ENCODE peak calls at places on chromosomes 13 and 19, in four cellular contexts. One of them, this sample, is unnamed.
A peak's percentile ranks its signal among the peaks of the same experiment; 100 is the strongest.

GRCh38 chr13:103839460-103839859 is 773.2 kb upstream of the SLC10A2 start:
- DNase-seq in HAP-1: no peak
- DNase-seq in vagina: no peak
- DNase-seq in BJ: no peak
- DNase-seq in this sample: no peak

GRCh38 chr19:46659151-46660007 is 1.6 kb downstream of the DACT3 start:
- DNase-seq in HAP-1: peak; percentile 16
- DNase-seq in vagina: no peak
- DNase-seq in BJ: no peak
- DNase-seq in this sample: no peak

GRCh38 chr13:94325660-94326059 is 153.8 kb downstream of the DCT start:
- DNase-seq in HAP-1: no peak
- DNase-seq in vagina: no peak
- DNase-seq in BJ: no peak
- DNase-seq in this sample: no peak

GRCh38 chr13:112637017-112637801 is 49.3 kb upstream of the TUBGCP3 start:
- DNase-seq in HAP-1: no peak
- DNase-seq in vagina: peak; percentile 81
- DNase-seq in BJ: no peak
- DNase-seq in this sample: no peak

GRCh38 chr13:78121459-78122348 is 203.1 kb upstream of the EDNRB start:
- DNase-seq in HAP-1: peak; percentile 36
- DNase-seq in vagina: no peak
- DNase-seq in BJ: no peak
- DNase-seq in this sample: peak; percentile 6

GRCh38 chr13:106865706-106866288 is 297.9 kb upstream of the ARGLU1 start:
- DNase-seq in HAP-1: no peak
- DNase-seq in vagina: no peak
- DNase-seq in BJ: no peak
- DNase-seq in this sample: no peak

GRCh38 chr19:34490141-34490766 is 8.7 kb downstream of the WTIP start:
- DNase-seq in HAP-1: no peak
- DNase-seq in vagina: no peak
- DNase-seq in BJ: no peak
- DNase-seq in this sample: no peak

GRCh38 chr13:101398920-101399319 is 17.4 kb downstream of the NALCN start:
- DNase-seq in HAP-1: no peak
- DNase-seq in vagina: no peak
- DNase-seq in BJ: no peak
- DNase-seq in this sample: no peak

GRCh38 chr19:47490031-47490430 is 6.0 kb upstream of the KPTN start:
- DNase-seq in HAP-1: no peak
- DNase-seq in vagina: no peak
- DNase-seq in BJ: no peak
- DNase-seq in this sample: no peak

GRCh38 chr13:100515410-100515800 is 73.2 kb downstream of the GGACT start:
- DNase-seq in HAP-1: no peak
- DNase-seq in vagina: no peak
- DNase-seq in BJ: no peak
- DNase-seq in this sample: no peak

GRCh38 chr19:7349231-7349591 is 474 bp downstream of the ARHGEF18 start:
- DNase-seq in HAP-1: no peak
- DNase-seq in vagina: no peak
- DNase-seq in BJ: no peak
- DNase-seq in this sample: no peak

GRCh38 chr19:497861-498590 is 1.7 kb downstream of the MADCAM1 start:
- DNase-seq in HAP-1: no peak
- DNase-seq in vagina: no peak
- DNase-seq in BJ: no peak
- DNase-seq in this sample: no peak

GRCh38 chr13:114089751-114090400 is 42.5 kb downstream of the RASA3 start:
- DNase-seq in HAP-1: no peak
- DNase-seq in vagina: no peak
- DNase-seq in BJ: no peak
- DNase-seq in this sample: no peak

GRCh38 chr13:74452176-74452575 is 318.0 kb upstream of the KLF12 start:
- DNase-seq in HAP-1: no peak
- DNase-seq in vagina: no peak
- DNase-seq in BJ: no peak
- DNase-seq in this sample: no peak

GRCh38 chr19:56508282-56508778 is 675 bp downstream of the ZNF471 start:
- DNase-seq in HAP-1: no peak
- DNase-seq in vagina: no peak
- DNase-seq in BJ: peak; percentile 4
- DNase-seq in this sample: no peak

GRCh38 chr19:49643466-49643865 is 1.5 kb downstream of the SCAF1 start:
- DNase-seq in HAP-1: no peak
- DNase-seq in vagina: no peak
- DNase-seq in BJ: no peak
- DNase-seq in this sample: no peak

GRCh38 chr19:41702208-41702651 is 6.2 kb upstream of the CEACAM5 start:
- DNase-seq in HAP-1: no peak
- DNase-seq in vagina: peak; percentile 19
- DNase-seq in BJ: peak; percentile 3
- DNase-seq in this sample: no peak

GRCh38 chr19:8240274-8241229 is 31.4 kb downstream of the CERS4 start:
- DNase-seq in HAP-1: peak; percentile 38
- DNase-seq in vagina: no peak
- DNase-seq in BJ: peak; percentile 47
- DNase-seq in this sample: peak; percentile 96

GRCh38 chr13:75739244-75739868 is 103.2 kb downstream of the LMO7 start:
- DNase-seq in HAP-1: no peak
- DNase-seq in vagina: no peak
- DNase-seq in BJ: no peak
- DNase-seq in this sample: no peak

GRCh38 chr13:113548171-113548641 is 36.3 kb upstream of the TFDP1 start:
- DNase-seq in HAP-1: no peak
- DNase-seq in vagina: peak; percentile 72
- DNase-seq in BJ: no peak
- DNase-seq in this sample: no peak

GRCh38 chr19:18001837-18002345 is 6.1 kb upstream of the ARRDC2 start:
- DNase-seq in HAP-1: no peak
- DNase-seq in vagina: no peak
- DNase-seq in BJ: no peak
- DNase-seq in this sample: no peak

GRCh38 chr19:8512115-8512967 is 1.6 kb downstream of the ZNF414 start:
- DNase-seq in HAP-1: peak; percentile 21
- DNase-seq in vagina: no peak
- DNase-seq in BJ: no peak
- DNase-seq in this sample: no peak

GRCh38 chr13:48560657-48561337 is 27.9 kb upstream of the RCBTB2 start:
- DNase-seq in HAP-1: no peak
- DNase-seq in vagina: no peak
- DNase-seq in BJ: no peak
- DNase-seq in this sample: no peak

GRCh38 chr13:48563611-48564010 is 30.7 kb upstream of the RCBTB2 start:
- DNase-seq in HAP-1: no peak
- DNase-seq in vagina: no peak
- DNase-seq in BJ: no peak
- DNase-seq in this sample: no peak

GRCh38 chr13:48561461-48562224 is 28.8 kb upstream of the RCBTB2 start:
- DNase-seq in HAP-1: no peak
- DNase-seq in vagina: no peak
- DNase-seq in BJ: no peak
- DNase-seq in this sample: no peak

GRCh38 chr13:48564046-48564445 is 31.2 kb upstream of the RCBTB2 start:
- DNase-seq in HAP-1: no peak
- DNase-seq in vagina: no peak
- DNase-seq in BJ: no peak
- DNase-seq in this sample: no peak

GRCh38 chr13:48562296-48563066 is 29.6 kb upstream of the RCBTB2 start:
- DNase-seq in HAP-1: no peak
- DNase-seq in vagina: no peak
- DNase-seq in BJ: no peak
- DNase-seq in this sample: no peak
- H3K4me3 ChIP-seq in HAP-1: no peak overlapping the region
- H3K4me3 ChIP-seq in vagina: no peak overlapping the region
- H3K4me3 ChIP-seq in BJ: no peak overlapping the region
- H3K4me3 ChIP-seq in this sample: no peak overlapping the region

GRCh38 chr19:38617283-38617763 is 430 bp downstream of the MAP4K1 start:
- DNase-seq in HAP-1: no peak
- DNase-seq in vagina: no peak
- DNase-seq in BJ: no peak
- DNase-seq in this sample: no peak
- H3K4me3 ChIP-seq in HAP-1: no peak overlapping the region
- H3K4me3 ChIP-seq in vagina: peak overlapping the region; percentile 82
- H3K4me3 ChIP-seq in BJ: no peak overlapping the region
- H3K4me3 ChIP-seq in this sample: no peak overlapping the region

DNA sequence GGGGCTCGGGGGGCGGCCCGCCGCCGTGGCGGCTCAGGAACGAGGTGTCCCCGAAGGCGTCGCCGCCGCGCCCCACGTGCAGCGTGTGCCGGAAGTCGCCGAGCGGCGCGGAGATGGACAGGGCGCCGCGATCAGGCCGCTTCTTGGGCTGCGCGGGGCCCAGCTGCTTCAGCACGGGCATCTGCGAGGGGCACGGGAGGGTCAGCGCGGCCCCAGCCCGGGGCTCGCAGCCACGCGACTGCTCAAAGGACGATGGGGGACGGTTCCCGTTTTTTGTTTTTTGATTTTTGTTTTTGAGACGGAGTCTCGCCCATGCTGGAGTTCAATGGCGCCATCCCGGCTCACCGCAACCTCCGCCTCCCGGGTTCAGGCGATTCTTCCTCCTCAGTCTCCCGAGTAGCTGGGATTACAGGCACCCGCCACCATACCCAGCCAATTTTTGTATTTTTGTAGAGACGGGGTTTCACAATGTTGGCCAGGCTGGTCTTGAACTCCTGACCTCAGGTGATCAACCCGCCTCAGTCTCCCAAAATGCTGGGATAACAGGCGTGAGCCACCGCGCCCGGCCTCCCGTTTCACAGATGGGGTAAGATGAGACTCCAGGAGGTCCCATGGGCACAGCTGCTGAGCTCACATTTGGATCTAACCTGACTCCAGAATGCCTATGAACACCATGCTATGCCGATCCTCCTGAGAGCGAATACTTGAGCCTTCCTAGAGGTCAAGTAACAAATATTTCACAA is 2.0 kb upstream of the LENG9 start:
- DNase-seq in HAP-1: no peak
- DNase-seq in vagina: no peak
- DNase-seq in BJ: no peak
- DNase-seq in this sample: no peak
- H3K4me3 ChIP-seq in HAP-1: no peak overlapping the region
- H3K4me3 ChIP-seq in vagina: peak overlapping the region; percentile 64
- H3K4me3 ChIP-seq in BJ: no peak overlapping the region
- H3K4me3 ChIP-seq in this sample: no peak overlapping the region

GRCh38 chr19:54502518-54503048 is at the start of gene LAIR2:
- DNase-seq in HAP-1: no peak
- DNase-seq in vagina: no peak
- DNase-seq in BJ: no peak
- DNase-seq in this sample: no peak
- H3K4me3 ChIP-seq in HAP-1: no peak within 1 kb of the TSS
- H3K4me3 ChIP-seq in vagina: no peak within 1 kb of the TSS
- H3K4me3 ChIP-seq in BJ: no peak within 1 kb of the TSS
- H3K4me3 ChIP-seq in this sample: no peak within 1 kb of the TSS

DNA sequence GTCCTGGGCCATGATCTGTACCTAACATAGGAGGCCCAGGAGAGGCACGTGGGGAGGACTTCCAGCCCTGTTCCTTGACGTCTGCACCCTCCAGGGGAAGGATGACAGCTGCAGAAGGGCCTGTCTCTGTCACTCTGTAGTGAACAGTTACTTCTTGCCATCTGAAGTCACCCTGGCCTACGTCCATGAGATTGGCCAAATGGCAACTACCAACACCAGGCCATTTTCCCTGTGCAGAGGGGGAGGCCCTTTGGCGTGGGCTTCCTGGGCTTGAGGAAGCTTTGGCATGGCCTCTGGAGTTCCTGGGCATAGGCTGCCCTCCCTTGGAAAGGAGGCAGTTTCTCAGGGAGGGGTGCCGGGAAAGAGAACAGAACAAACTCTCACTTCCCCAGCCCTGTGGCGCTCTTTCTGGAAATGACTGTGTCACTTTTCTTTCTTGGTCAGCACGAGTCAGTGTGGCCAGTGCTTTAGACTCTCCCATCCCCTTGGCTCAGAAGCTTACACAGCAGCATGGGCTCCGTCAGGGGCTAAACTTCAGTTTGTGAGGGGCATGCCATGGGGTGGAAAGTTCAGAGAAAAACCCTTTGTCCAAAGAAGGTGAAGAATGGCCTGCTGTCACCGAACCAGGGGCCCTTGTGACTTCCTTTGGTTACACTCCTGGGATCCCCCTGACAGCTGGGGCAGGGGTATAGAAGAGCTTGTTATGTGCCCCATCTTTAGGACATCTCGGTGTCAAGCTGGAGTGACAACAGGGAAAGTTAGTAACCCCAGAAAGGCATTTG is 5.3 kb downstream of the CARM1 start:
- DNase-seq in HAP-1: no peak
- DNase-seq in vagina: no peak
- DNase-seq in BJ: no peak
- DNase-seq in this sample: no peak
- H3K4me3 ChIP-seq in HAP-1: no peak overlapping the region
- H3K4me3 ChIP-seq in vagina: no peak overlapping the region
- H3K4me3 ChIP-seq in BJ: no peak overlapping the region
- H3K4me3 ChIP-seq in this sample: no peak overlapping the region

GRCh38 chr19:2624537-2625091 is 77.9 kb downstream of the GNG7 start:
- DNase-seq in HAP-1: no peak
- DNase-seq in vagina: no peak
- DNase-seq in BJ: no peak
- DNase-seq in this sample: no peak

GRCh38 chr19:2625434-2625833 is 77.1 kb downstream of the GNG7 start:
- DNase-seq in HAP-1: no peak
- DNase-seq in vagina: no peak
- DNase-seq in BJ: no peak
- DNase-seq in this sample: no peak

GRCh38 chr19:2627319-2627829 is 75.1 kb downstream of the GNG7 start:
- DNase-seq in HAP-1: no peak
- DNase-seq in vagina: no peak
- DNase-seq in BJ: peak; percentile 91
- DNase-seq in this sample: peak; percentile 99

GRCh38 chr19:2627855-2628254 is 74.6 kb downstream of the GNG7 start:
- DNase-seq in HAP-1: no peak
- DNase-seq in vagina: no peak
- DNase-seq in BJ: no peak
- DNase-seq in this sample: no peak

DNA sequence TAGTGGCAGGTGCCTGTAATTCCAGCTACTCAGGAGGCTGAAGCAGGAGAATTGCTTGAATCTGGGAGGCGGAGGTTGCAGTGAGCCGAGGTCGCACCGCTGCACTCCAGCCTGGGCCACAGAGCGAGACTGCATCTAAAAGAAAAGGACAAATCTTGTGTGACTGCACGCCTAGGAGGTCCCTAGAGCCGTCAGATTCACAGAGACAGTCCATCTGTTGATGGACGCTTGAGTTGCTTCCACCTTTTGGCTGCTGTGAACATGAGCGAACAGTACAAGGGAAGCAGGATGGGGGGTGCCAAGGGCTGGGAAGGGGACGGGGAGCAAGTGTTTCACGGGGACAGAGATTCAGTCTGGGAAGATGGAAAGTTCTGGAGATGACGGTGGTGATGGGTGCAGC is 78.8 kb downstream of the GNG7 start:
- DNase-seq in HAP-1: no peak
- DNase-seq in vagina: no peak
- DNase-seq in BJ: no peak
- DNase-seq in this sample: no peak
- H3K4me3 ChIP-seq in HAP-1: no peak overlapping the region
- H3K4me3 ChIP-seq in vagina: no peak overlapping the region
- H3K4me3 ChIP-seq in BJ: no peak overlapping the region
- H3K4me3 ChIP-seq in this sample: no peak overlapping the region

This sample was measured in retinal pigment epithelial cell.